ENCODE peak calls at places on chromosomes 5 and 9, in five cellular contexts. E, D, Q, O and P are unnamed samples.

GRCh38 chr9:34518110-34518616 is 4.6 kb downstream of the ENHO start:
- DNase-seq in E (no peak), O (no peak), D (no peak), Q (no peak), P (no peak)

GRCh38 chr5:147371290-147371689 is 136.5 kb downstream of the STK32A start:
- DNase-seq in Q (no peak), D (no peak), O (no peak), E (no peak), P (no peak)

GRCh38 chr5:119315516-119315949 is 40.3 kb upstream of the TNFAIP8 start:
- DNase-seq in Q (no peak), O (no peak), E (no peak), D (no peak), P (no peak)

GRCh38 chr5:34563269-34563668 is 92.9 kb upstream of the RAI14 start:
- DNase-seq in Q (no peak), E (no peak), O (no peak), D (no peak), P (no peak)

GRCh38 chr9:19720374-19720773 is 68.5 kb downstream of the SLC24A2 start:
- DNase-seq in D (no peak), E (no peak), O (peak; percentile 55), Q (no peak), P (no peak)

GRCh38 chr9:92507496-92507895 is 25.2 kb upstream of the ASPN start:
- DNase-seq in Q (no peak), D (no peak), O (no peak), E (no peak), P (no peak)

GRCh38 chr5:56725709-56726108 is 89.6 kb upstream of the MAP3K1 start:
- DNase-seq in O (no peak), D (no peak), E (no peak), Q (no peak), P (no peak)

GRCh38 chr5:65163698-65164097 is 318.0 kb downstream of the ADAMTS6 start:
- DNase-seq in E (no peak), Q (no peak), D (no peak), O (no peak), P (no peak)

GRCh38 chr5:110377411-110378392 is 348.8 kb downstream of the TMEM232 start:
- DNase-seq in Q (no peak), O (peak; percentile 89), E (no peak), D (no peak), P (no peak)

GRCh38 chr5:170757182-170757601 is 26.3 kb upstream of the GABRP start:
- DNase-seq in E (no peak), D (no peak), Q (no peak), O (peak; percentile 35), P (no peak)

GRCh38 chr5:175285263-175285662 is 158.7 kb downstream of the DRD1 start:
- DNase-seq in O (no peak), Q (no peak), E (no peak), D (no peak), P (no peak)

GRCh38 chr9:114048533-114049452 is 29.3 kb downstream of the AMBP start:
- DNase-seq in D (no peak), O (no peak), Q (no peak), E (no peak), P (peak; percentile 13)

GRCh38 chr5:19855031-19855430 is 133.0 kb downstream of the CDH18 start:
- DNase-seq in O (no peak), Q (no peak), D (no peak), E (no peak), P (no peak)

GRCh38 chr5:108654042-108654441 is 93.7 kb upstream of the FER start:
- DNase-seq in O (no peak), Q (no peak), D (peak; percentile 24), E (no peak), P (no peak)

GRCh38 chr9:93541005-93541404 is 35.4 kb upstream of the PHF2 start:
- DNase-seq in O (no peak), Q (no peak), E (no peak), D (no peak), P (no peak)

GRCh38 chr9:93536874-93537273 is 39.5 kb upstream of the PHF2 start:
- DNase-seq in E (no peak), D (no peak), Q (no peak), O (no peak), P (no peak)

GRCh38 chr9:93543117-93543516 is 33.3 kb upstream of the PHF2 start:
- DNase-seq in E (no peak), D (no peak), O (no peak), Q (no peak), P (no peak)

GRCh38 chr9:93541581-93542349 is 34.6 kb upstream of the PHF2 start:
- DNase-seq in E (no peak), O (no peak), Q (no peak), D (no peak), P (no peak)

GRCh38 chr9:93540305-93540704 is 36.1 kb upstream of the PHF2 start:
- DNase-seq in D (no peak), E (no peak), O (no peak), Q (no peak), P (no peak)
- H3K27ac ChIP-seq in D (no peak overlapping the region), E (no peak overlapping the region), O (no peak overlapping the region), Q (peak overlapping the region; percentile 50), P (no peak overlapping the region)

DNA sequence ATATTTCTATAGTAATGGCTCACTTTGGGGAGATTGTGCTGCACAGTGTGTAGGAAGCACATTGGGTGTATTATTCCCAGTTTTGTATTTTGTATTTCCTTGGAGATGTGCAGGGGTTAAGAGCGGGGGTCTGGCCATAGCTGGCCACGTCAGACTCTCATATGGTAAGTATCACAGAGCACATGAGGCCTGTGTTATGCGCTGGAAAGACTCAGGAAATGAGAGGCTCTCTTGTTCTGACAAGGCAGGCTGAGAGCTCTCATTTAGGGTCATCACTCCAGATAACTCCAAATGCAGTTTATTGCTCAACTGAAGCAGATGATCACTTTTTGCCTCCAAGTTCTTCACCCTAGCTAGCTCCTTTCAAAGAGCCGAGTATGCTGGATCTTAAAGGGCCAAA is 205.7 kb downstream of the NTRK2 start:
- DNase-seq in Q (no peak), O (peak; percentile 62), D (no peak), E (no peak), P (no peak)
- H3K9me3 ChIP-seq in Q (no peaks in the 10 kb centered on the region), O (no peaks in the 10 kb centered on the region), D (no peaks in the 10 kb centered on the region), E (no peaks in the 10 kb centered on the region), P (no peaks in the 10 kb centered on the region)

DNA sequence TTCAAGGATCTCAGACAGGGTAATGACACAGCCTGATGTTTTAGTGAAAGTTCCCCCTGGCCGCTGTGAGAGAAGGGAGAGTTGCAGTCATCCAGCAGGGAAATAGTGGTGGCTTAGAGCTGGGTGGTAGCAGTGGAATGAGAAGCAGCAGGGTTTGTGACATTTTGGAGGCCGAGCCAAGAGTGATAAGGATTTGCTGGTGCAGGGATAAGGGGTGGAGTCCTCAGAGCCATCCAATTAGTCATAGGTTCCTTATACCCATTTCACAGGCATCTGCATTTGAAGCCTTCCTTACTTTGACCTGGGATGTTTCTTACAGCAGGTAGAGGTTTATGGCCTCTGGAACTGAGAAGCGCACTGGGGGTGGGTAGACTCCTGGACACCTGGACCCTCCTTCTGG is 12.8 kb downstream of the JADE2 start:
- DNase-seq in D (no peak), E (no peak), Q (no peak), O (no peak), P (no peak)
- H3K4me1 ChIP-seq in D (peaks cover 20% of the 10 kb centered on the region), E (peaks cover 10% of the 10 kb centered on the region), Q (peaks cover 62% of the 10 kb centered on the region), O (peaks cover 3% of the 10 kb centered on the region), P (no peaks in the 10 kb centered on the region)

DNA sequence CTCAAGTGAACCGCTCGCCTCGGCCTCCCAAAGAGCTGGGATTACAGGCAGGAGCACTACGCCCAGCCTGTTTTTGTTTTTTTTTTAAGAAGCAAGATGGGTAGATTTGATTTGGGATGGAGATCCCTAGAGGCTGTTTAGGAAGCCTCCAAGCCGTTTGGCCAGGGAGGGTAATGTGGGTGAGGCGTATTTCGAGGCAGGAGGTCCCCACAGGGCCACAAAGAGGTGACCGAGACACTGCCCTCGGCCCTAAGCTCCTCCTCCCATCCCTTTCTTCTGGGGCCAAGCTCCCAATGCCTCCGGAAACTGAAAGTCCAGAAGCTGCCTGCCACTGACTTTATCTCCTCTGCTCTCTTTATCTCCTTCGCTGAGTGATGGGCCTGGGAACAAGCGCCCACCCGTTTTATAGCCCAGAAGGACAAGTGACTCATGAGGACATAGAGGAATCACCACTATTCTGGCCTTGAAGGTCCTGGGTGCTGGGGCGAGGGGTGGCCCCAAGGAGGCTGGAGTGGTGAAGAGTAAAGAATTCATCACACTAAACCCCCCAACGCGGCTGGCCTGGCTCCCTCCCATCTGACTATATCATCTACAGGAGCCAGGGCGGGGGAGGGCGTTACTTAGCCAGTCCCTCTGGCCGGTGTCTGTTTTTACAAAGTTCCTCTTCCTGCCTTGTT is 2.0 kb upstream of the RALGDS start:
- DNase-seq in O (peak; percentile 88), Q (peak; percentile 59), D (no peak), E (peak; percentile 73), P (peak; percentile 84)
- H3K27ac ChIP-seq in O (no peak overlapping the region), Q (peak overlapping the region; percentile 95), D (peak overlapping the region; percentile 93), E (peak overlapping the region; percentile 50), P (peak overlapping the region; percentile 94)

DNA sequence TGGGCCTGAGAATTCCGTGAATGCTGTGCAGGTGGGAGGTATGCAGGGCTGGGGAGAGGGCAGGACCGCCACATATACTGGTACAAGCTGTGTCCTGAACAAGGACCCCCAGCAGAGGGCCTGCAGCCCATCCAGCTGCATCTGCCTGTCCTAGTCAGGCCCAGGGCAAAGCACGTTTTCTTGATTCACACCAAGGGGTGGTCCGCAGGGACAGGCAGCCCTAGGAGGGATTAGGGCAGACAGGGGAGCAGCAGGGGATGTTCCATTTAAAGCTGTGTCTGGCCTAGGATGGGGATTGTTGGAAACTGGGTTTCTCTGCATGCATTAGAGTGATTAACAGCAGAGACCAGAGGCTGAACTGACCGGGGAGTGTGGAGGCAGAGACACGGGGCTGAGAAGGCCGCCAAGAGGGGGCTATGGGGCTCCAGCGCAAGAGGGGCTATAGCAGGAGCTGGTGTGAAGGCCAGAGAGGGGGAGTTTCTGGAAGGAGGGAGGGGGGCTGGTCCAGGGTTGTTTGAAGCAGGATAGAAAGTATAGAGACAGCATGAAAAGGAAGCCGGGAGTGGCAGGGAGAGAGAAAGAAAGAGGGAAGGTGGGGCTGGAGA is 2.7 kb downstream of the GRM6 start:
- DNase-seq in E (no peak), D (no peak), O (no peak), Q (no peak), P (no peak)
- H3K9me3 ChIP-seq in E (no peaks in the 10 kb centered on the region), D (peaks cover 5% of the 10 kb centered on the region), O (peaks cover 18% of the 10 kb centered on the region), Q (peaks cover 31% of the 10 kb centered on the region), P (peaks cover 14% of the 10 kb centered on the region)